ENCODE peak calls at places on chromosomes 3 and 15, in five cellular contexts. A is AG10803; O is AG20443; R is AG04449; V is effector memory CD8-positive, alpha-beta T cell. Y is an unnamed sample.

GRCh38 chr3:138113309-138113708 is 2.1 kb downstream of the DZIP1L start:
- DNase-seq in A (peak), O (no peak), R (no peak), V (no peak), Y (no peak)

GRCh38 chr15:48507416-48508065 is 138.0 kb downstream of the FBN1 start:
- DNase-seq in A (peak), O (peak), R (no peak), V (no peak), Y (peak)

GRCh38 chr3:186713499-186713898 is 3.7 kb upstream of the KNG1 start:
- DNase-seq in A (no peak), O (no peak), R (no peak), V (no peak), Y (no peak)

GRCh38 chr15:78209646-78210348 is 24.6 kb downstream of the ACSBG1 start:
- DNase-seq in A (no peak), O (peak), R (no peak), V (no peak), Y (no peak)

GRCh38 chr3:185729335-185729715 is 95.5 kb downstream of the IGF2BP2 start:
- DNase-seq in A (peak), O (peak), R (no peak), V (no peak), Y (no peak)

GRCh38 chr3:38367709-38368108 is 21.1 kb downstream of the XYLB start:
- DNase-seq in A (no peak), O (no peak), R (no peak), V (no peak), Y (no peak)

GRCh38 chr3:112078125-112079083 is 7.8 kb upstream of the C3orf52 start:
- DNase-seq in A (no peak), O (no peak), R (no peak), V (no peak), Y (no peak)

GRCh38 chr3:96428097-96428496 is 386.3 kb upstream of the EPHA6 start:
- DNase-seq in A (no peak), O (no peak), R (no peak), V (no peak), Y (no peak)

GRCh38 chr3:68893600-68894239 is 38.6 kb downstream of the TAFA4 start:
- DNase-seq in A (peak), O (peak), R (no peak), V (peak), Y (peak)

GRCh38 chr3:10419637-10420232 is 85.7 kb downstream of the ATP2B2 start:
- DNase-seq in A (no peak), O (no peak), R (no peak), V (no peak), Y (no peak)

GRCh38 chr3:124745092-124745491 is 14.8 kb downstream of the UMPS start:
- DNase-seq in A (peak), O (peak), R (no peak), V (no peak), Y (no peak)

GRCh38 chr3:45078910-45079522 is 52.9 kb downstream of the CLEC3B start:
- DNase-seq in A (peak), O (no peak), R (no peak), V (no peak), Y (no peak)

GRCh38 chr3:8095724-8096123 is 405.9 kb upstream of the LMCD1 start:
- DNase-seq in A (peak), O (peak), R (no peak), V (no peak), Y (peak)

GRCh38 chr3:42476225-42477160 is 25.9 kb upstream of the VIPR1 start:
- DNase-seq in A (no peak), O (peak), R (no peak), V (no peak), Y (no peak)

GRCh38 chr15:70036585-70037343 is 61.0 kb downstream of the TLE3 start:
- DNase-seq in A (no peak), O (no peak), R (no peak), V (no peak), Y (no peak)

GRCh38 chr3:66182228-66182627 is 38.6 kb upstream of the SLC25A26 start:
- DNase-seq in A (no peak), O (no peak), R (no peak), V (no peak), Y (no peak)

GRCh38 chr15:62895905-62896316 is 146.6 kb upstream of the TPM1 start:
- DNase-seq in A (peak), O (no peak), R (peak), V (no peak), Y (peak)

GRCh38 chr3:6321999-6322398 is 538.9 kb upstream of the GRM7 start:
- DNase-seq in A (no peak), O (no peak), R (no peak), V (no peak), Y (no peak)

GRCh38 chr3:13878711-13879101 is 1.2 kb downstream of the WNT7A start:
- DNase-seq in A (no peak), O (no peak), R (no peak), V (no peak), Y (no peak)

GRCh38 chr15:58410353-58410752 is 21.4 kb upstream of the LIPC start:
- DNase-seq in A (peak), O (peak), R (no peak), V (peak), Y (no peak)

GRCh38 chr3:112373924-112374323 is 41.0 kb downstream of the CD200 start:
- DNase-seq in A (no peak), O (no peak), R (no peak), V (no peak), Y (no peak)

GRCh38 chr3:127959873-127960272 is 44.8 kb downstream of the KBTBD12 start:
- DNase-seq in A (no peak), O (peak), R (no peak), V (no peak), Y (peak)

GRCh38 chr3:169657351-169658124 is 6.0 kb downstream of the MECOM start:
- DNase-seq in A (no peak), O (no peak), R (no peak), V (no peak), Y (peak)

GRCh38 chr3:158809642-158810041 is 7.8 kb downstream of the MFSD1 start:
- DNase-seq in A (no peak), O (no peak), R (no peak), V (no peak), Y (no peak)

GRCh38 chr3:105466495-105467080 is 99.9 kb downstream of the ALCAM start:
- DNase-seq in A (peak), O (no peak), R (no peak), V (no peak), Y (no peak)

GRCh38 chr3:64915778-64916177 is 228.0 kb upstream of the ADAMTS9 start:
- DNase-seq in A (peak), O (no peak), R (no peak), V (no peak), Y (no peak)

GRCh38 chr3:11470031-11470853 is 173.5 kb downstream of the VGLL4 start:
- DNase-seq in A (no peak), O (no peak), R (no peak), V (no peak), Y (no peak)

GRCh38 chr3:32472716-32473115 is 29.9 kb downstream of the CMTM6 start:
- DNase-seq in A (no peak), O (no peak), R (no peak), V (no peak), Y (no peak)

GRCh38 chr3:4376499-4376898 is 73.3 kb downstream of the SETMAR start:
- DNase-seq in A (peak), O (peak), R (no peak), V (no peak), Y (no peak)

GRCh38 chr3:41320953-41321641 is 121.8 kb downstream of the CTNNB1 start:
- DNase-seq in A (no peak), O (no peak), R (no peak), V (no peak), Y (no peak)

GRCh38 chr15:51160484-51160883 is 65.8 kb upstream of the TNFAIP8L3 start:
- DNase-seq in A (no peak), O (no peak), R (no peak), V (no peak), Y (no peak)

Y was measured in HepG2.